ENCODE peak calls at places on chromosomes 11 and 22, in four cellular contexts. One of them, this sample, is unnamed.

GRCh38 chr11:15446929-15447328 is 332.2 kb downstream of the INSC start:
- ATAC-seq in HepG2: no peak
- ATAC-seq in GM12878: no peak
- ATAC-seq in GM23338: peak; percentile 68
- ATAC-seq in this sample: no peak

GRCh38 chr11:79414644-79415317 is 26.0 kb downstream of the TENM4 start:
- ATAC-seq in HepG2: no peak
- ATAC-seq in GM12878: no peak
- ATAC-seq in GM23338: no peak
- ATAC-seq in this sample: peak; percentile 56

GRCh38 chr11:131428853-131429252 is 58.4 kb downstream of the NTM start:
- ATAC-seq in HepG2: no peak
- ATAC-seq in GM12878: no peak
- ATAC-seq in GM23338: no peak
- ATAC-seq in this sample: no peak

GRCh38 chr11:104343578-104343977 is 179.6 kb upstream of the PDGFD start:
- ATAC-seq in HepG2: peak; percentile 61
- ATAC-seq in GM12878: peak; percentile 63
- ATAC-seq in GM23338: peak; percentile 36
- ATAC-seq in this sample: no peak

GRCh38 chr11:409008-409599 is 5.7 kb downstream of the SIGIRR start:
- ATAC-seq in HepG2: peak; percentile 5
- ATAC-seq in GM12878: no peak
- ATAC-seq in GM23338: no peak
- ATAC-seq in this sample: no peak

GRCh38 chr11:117678651-117679407 is 118.2 kb downstream of the DSCAML1 start:
- ATAC-seq in HepG2: peak; percentile 36
- ATAC-seq in GM12878: peak; percentile 89
- ATAC-seq in GM23338: peak; percentile 24
- ATAC-seq in this sample: no peak

GRCh38 chr11:57205046-57205671 is 23.4 kb downstream of the LRRC55 start:
- ATAC-seq in HepG2: peak; percentile 67
- ATAC-seq in GM12878: no peak
- ATAC-seq in GM23338: peak; percentile 86
- ATAC-seq in this sample: no peak

GRCh38 chr11:102361100-102362021 is 14.3 kb downstream of the BIRC2 start:
- ATAC-seq in HepG2: peak; percentile 68
- ATAC-seq in GM12878: peak; percentile 95
- ATAC-seq in GM23338: no peak
- ATAC-seq in this sample: no peak

GRCh38 chr11:130420478-130421198 is 7.8 kb downstream of the ADAMTS8 start:
- ATAC-seq in HepG2: no peak
- ATAC-seq in GM12878: no peak
- ATAC-seq in GM23338: no peak
- ATAC-seq in this sample: peak; percentile 73

GRCh38 chr22:29813563-29813962 is 24.5 kb downstream of the ASCC2 start:
- ATAC-seq in HepG2: peak; percentile 29
- ATAC-seq in GM12878: no peak
- ATAC-seq in GM23338: peak; percentile 79
- ATAC-seq in this sample: no peak

GRCh38 chr11:12599408-12600143 is 74.6 kb upstream of the TEAD1 start:
- ATAC-seq in HepG2: peak; percentile 99
- ATAC-seq in GM12878: peak; percentile 91
- ATAC-seq in GM23338: peak; percentile 97
- ATAC-seq in this sample: peak; percentile 50

GRCh38 chr11:11826260-11826659 is 15.5 kb upstream of the USP47 start:
- ATAC-seq in HepG2: no peak
- ATAC-seq in GM12878: no peak
- ATAC-seq in GM23338: no peak
- ATAC-seq in this sample: no peak

GRCh38 chr11:130159139-130159538 is 443 bp upstream of the ST14 start:
- ATAC-seq in HepG2: no peak
- ATAC-seq in GM12878: no peak
- ATAC-seq in GM23338: peak; percentile 3
- ATAC-seq in this sample: no peak

GRCh38 chr11:3605279-3605662 is 36.5 kb downstream of the ART5 start:
- ATAC-seq in HepG2: no peak
- ATAC-seq in GM12878: no peak
- ATAC-seq in GM23338: no peak
- ATAC-seq in this sample: no peak

GRCh38 chr11:116984186-116984585 is 114.0 kb downstream of the SIK3 start:
- ATAC-seq in HepG2: peak; percentile 81
- ATAC-seq in GM12878: no peak
- ATAC-seq in GM23338: no peak
- ATAC-seq in this sample: no peak

GRCh38 chr22:50498322-50498861 is 9.1 kb downstream of the LMF2 start:
- ATAC-seq in HepG2: peak; percentile 93
- ATAC-seq in GM12878: peak; percentile 96
- ATAC-seq in GM23338: peak; percentile 96
- ATAC-seq in this sample: peak; percentile 68
- TF ChIP-seq CTCF in HepG2: peak; percentile 90
- TF ChIP-seq CTCF in GM12878: peak; percentile 70
- TF ChIP-seq CTCF in GM23338: peak; percentile 79
- TF ChIP-seq CTCF in this sample: peak; percentile 58

GRCh38 chr11:113814181-113814580 is 34.6 kb downstream of the CLDN25 start:
- ATAC-seq in HepG2: no peak
- ATAC-seq in GM12878: no peak
- ATAC-seq in GM23338: no peak
- ATAC-seq in this sample: no peak
- TF ChIP-seq POLR2AphosphoS5 in HepG2: no peak
- TF ChIP-seq POLR2AphosphoS5 in GM12878: no peak
- TF ChIP-seq POLR2AphosphoS5 in GM23338: no peak
- TF ChIP-seq POLR2AphosphoS5 in this sample: no peak

GRCh38 chr11:69664901-69665300 is 10.3 kb downstream of the LTO1 start:
- ATAC-seq in HepG2: no peak
- ATAC-seq in GM12878: no peak
- ATAC-seq in GM23338: no peak
- ATAC-seq in this sample: no peak

GRCh38 chr11:69664103-69664775 is 10.9 kb downstream of the LTO1 start:
- ATAC-seq in HepG2: no peak
- ATAC-seq in GM12878: no peak
- ATAC-seq in GM23338: no peak
- ATAC-seq in this sample: no peak

GRCh38 chr11:69662806-69663205 is 12.3 kb downstream of the LTO1 start:
- ATAC-seq in HepG2: no peak
- ATAC-seq in GM12878: no peak
- ATAC-seq in GM23338: no peak
- ATAC-seq in this sample: no peak

GRCh38 chr11:69662021-69662698 is 13.0 kb downstream of the LTO1 start:
- ATAC-seq in HepG2: peak; percentile 10
- ATAC-seq in GM12878: no peak
- ATAC-seq in GM23338: peak; percentile 51
- ATAC-seq in this sample: no peak

DNA sequence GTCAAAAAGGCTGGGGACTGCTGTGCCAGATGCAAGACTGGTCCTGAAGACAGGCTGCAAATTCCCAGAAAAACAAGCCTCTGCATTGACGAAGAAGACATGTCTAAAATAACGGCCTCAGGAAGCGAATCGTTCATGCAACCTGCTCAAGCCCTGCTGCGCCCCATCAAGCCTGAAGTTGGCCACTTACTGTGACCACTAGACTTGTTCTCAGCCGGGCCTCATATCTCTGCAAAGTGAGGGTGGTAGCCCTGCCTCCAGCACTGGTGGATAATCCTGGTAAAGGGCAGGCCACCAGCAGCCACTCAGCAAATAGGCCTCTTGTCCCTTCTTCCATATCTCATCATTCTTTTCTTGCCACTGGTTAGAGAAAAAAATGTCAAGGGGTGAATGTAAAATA is 11.8 kb downstream of the LTO1 start:
- ATAC-seq in HepG2: no peak
- ATAC-seq in GM12878: no peak
- ATAC-seq in GM23338: no peak
- ATAC-seq in this sample: no peak
- H3K4me1 ChIP-seq in HepG2: peaks cover 55% of the 10 kb centered on the region
- H3K4me1 ChIP-seq in GM12878: no peaks in the 10 kb centered on the region
- H3K4me1 ChIP-seq in GM23338: peaks cover 7% of the 10 kb centered on the region
- H3K4me1 ChIP-seq in this sample: no peaks in the 10 kb centered on the region

GRCh38 chr11:72786305-72787261 is 7.3 kb downstream of the STARD10 start:
- ATAC-seq in HepG2: peak; percentile 13
- ATAC-seq in GM12878: no peak
- ATAC-seq in GM23338: no peak
- ATAC-seq in this sample: no peak

GRCh38 chr11:72789493-72790131 is 4.2 kb downstream of the STARD10 start:
- ATAC-seq in HepG2: no peak
- ATAC-seq in GM12878: no peak
- ATAC-seq in GM23338: no peak
- ATAC-seq in this sample: no peak

GRCh38 chr11:72788250-72788649 is 5.6 kb downstream of the STARD10 start:
- ATAC-seq in HepG2: no peak
- ATAC-seq in GM12878: no peak
- ATAC-seq in GM23338: no peak
- ATAC-seq in this sample: no peak

GRCh38 chr11:72784662-72785061 is 9.2 kb downstream of the STARD10 start:
- ATAC-seq in HepG2: no peak
- ATAC-seq in GM12878: no peak
- ATAC-seq in GM23338: no peak
- ATAC-seq in this sample: no peak

DNA sequence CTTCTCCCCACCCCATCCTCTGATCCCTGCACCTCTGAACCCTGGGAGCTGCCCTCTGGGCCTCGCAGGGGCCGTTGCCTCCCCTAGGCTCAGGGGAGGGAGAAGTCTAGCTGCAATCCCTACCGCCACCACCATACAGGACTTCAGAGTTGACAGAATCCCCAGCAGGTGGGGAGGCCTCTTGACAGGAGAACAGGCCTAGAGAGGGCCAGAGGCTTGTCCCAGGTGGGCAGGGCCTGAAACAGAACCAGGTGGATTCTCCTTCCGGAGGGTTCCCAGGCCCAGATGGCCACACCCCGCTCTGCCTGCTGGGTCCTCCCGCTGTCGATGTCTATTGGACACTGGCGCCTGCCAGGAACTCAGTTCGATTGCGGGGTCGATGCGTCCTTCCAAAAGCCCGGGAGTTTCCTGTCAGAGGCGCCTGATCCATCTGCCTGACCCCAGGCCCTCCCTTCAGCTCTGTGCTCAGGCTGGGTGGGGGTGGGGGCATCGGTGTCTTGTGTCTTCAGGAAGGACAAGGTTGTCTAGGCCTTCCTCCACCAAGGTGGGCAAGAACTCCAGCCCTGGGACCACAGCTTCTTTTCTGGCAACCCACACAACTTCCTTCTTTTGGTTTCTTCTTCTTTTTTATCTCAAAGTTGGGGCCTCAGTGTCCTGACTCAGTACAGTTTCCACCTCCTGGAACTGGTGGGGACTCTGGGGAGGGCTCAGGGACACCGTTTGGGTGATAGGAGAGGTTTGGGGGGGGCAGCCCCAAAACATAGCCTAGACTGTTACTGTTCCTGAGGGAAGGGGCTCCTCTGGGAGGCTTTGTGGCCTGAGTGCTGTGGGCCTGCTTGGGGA is 6.4 kb downstream of the STARD10 start:
- ATAC-seq in HepG2: peak; percentile 90
- ATAC-seq in GM12878: peak; percentile 91
- ATAC-seq in GM23338: peak; percentile 88
- ATAC-seq in this sample: no peak
- TF ChIP-seq CTCF in HepG2: peak; percentile 52
- TF ChIP-seq CTCF in GM12878: peak; percentile 49
- TF ChIP-seq CTCF in GM23338: peak; percentile 36
- TF ChIP-seq CTCF in this sample: no peak

GRCh38 chr11:45930031-45930794 is 7.8 kb downstream of the LARGE2 start:
- ATAC-seq in HepG2: peak; percentile 12
- ATAC-seq in GM12878: peak; percentile 89
- ATAC-seq in GM23338: peak; percentile 10
- ATAC-seq in this sample: no peak
- TF ChIP-seq POLR2AphosphoS5 in HepG2: no peak
- TF ChIP-seq POLR2AphosphoS5 in GM12878: peak; percentile 80
- TF ChIP-seq POLR2AphosphoS5 in GM23338: no peak
- TF ChIP-seq POLR2AphosphoS5 in this sample: no peak